ENCODE peak calls at places on chromosomes 13 and 19, in ten cellular contexts. One of them, this sample, is unnamed.

GRCh38 chr19:13024126-13024957 is 29.1 kb downstream of the NFIX start:
- DNase-seq in left ventricle myocardium inferior: no peak
- DNase-seq in lung: no peak
- DNase-seq in heart left ventricle: no peak
- DNase-seq in thoracic aorta: no peak
- DNase-seq in mucosa of descending colon: no peak
- DNase-seq in cardiac fibroblast: peak; percentile 35
- DNase-seq in left lung: no peak
- DNase-seq in tibial artery: no peak
- DNase-seq in esophagus muscularis mucosa: no peak
- DNase-seq in this sample: no peak

GRCh38 chr13:44713793-44714469 is 137.8 kb upstream of the TSC22D1 start:
- DNase-seq in left ventricle myocardium inferior: no peak
- DNase-seq in lung: no peak
- DNase-seq in heart left ventricle: no peak
- DNase-seq in thoracic aorta: peak; percentile 14
- DNase-seq in mucosa of descending colon: no peak
- DNase-seq in cardiac fibroblast: peak; percentile 94
- DNase-seq in left lung: no peak
- DNase-seq in tibial artery: peak; percentile 43
- DNase-seq in esophagus muscularis mucosa: no peak
- DNase-seq in this sample: peak; percentile 69

GRCh38 chr19:31718898-31719297 is 369.7 kb upstream of the TSHZ3 start:
- DNase-seq in left ventricle myocardium inferior: no peak
- DNase-seq in lung: no peak
- DNase-seq in heart left ventricle: no peak
- DNase-seq in thoracic aorta: no peak
- DNase-seq in mucosa of descending colon: no peak
- DNase-seq in cardiac fibroblast: peak; percentile 2
- DNase-seq in left lung: no peak
- DNase-seq in tibial artery: no peak
- DNase-seq in esophagus muscularis mucosa: no peak
- DNase-seq in this sample: no peak

GRCh38 chr13:43304945-43305344 is 281.6 kb downstream of the DNAJC15 start:
- DNase-seq in left ventricle myocardium inferior: no peak
- DNase-seq in lung: no peak
- DNase-seq in heart left ventricle: no peak
- DNase-seq in thoracic aorta: no peak
- DNase-seq in mucosa of descending colon: no peak
- DNase-seq in cardiac fibroblast: no peak
- DNase-seq in left lung: no peak
- DNase-seq in tibial artery: no peak
- DNase-seq in esophagus muscularis mucosa: no peak
- DNase-seq in this sample: no peak

GRCh38 chr19:17061691-17062090 is 13.6 kb downstream of the HAUS8 start:
- DNase-seq in left ventricle myocardium inferior: no peak
- DNase-seq in lung: no peak
- DNase-seq in heart left ventricle: peak; percentile 26
- DNase-seq in thoracic aorta: no peak
- DNase-seq in mucosa of descending colon: no peak
- DNase-seq in cardiac fibroblast: no peak
- DNase-seq in left lung: no peak
- DNase-seq in tibial artery: no peak
- DNase-seq in esophagus muscularis mucosa: no peak
- DNase-seq in this sample: no peak

GRCh38 chr19:13781547-13781946 is 7.3 kb downstream of the C19orf53 start:
- DNase-seq in left ventricle myocardium inferior: peak; percentile 72
- DNase-seq in lung: peak; percentile 75
- DNase-seq in heart left ventricle: peak; percentile 78
- DNase-seq in thoracic aorta: peak; percentile 77
- DNase-seq in mucosa of descending colon: no peak
- DNase-seq in cardiac fibroblast: peak; percentile 93
- DNase-seq in left lung: peak; percentile 83
- DNase-seq in tibial artery: peak; percentile 87
- DNase-seq in esophagus muscularis mucosa: no peak
- DNase-seq in this sample: peak; percentile 79

GRCh38 chr13:97125810-97126738 is 96.1 kb upstream of the MBNL2 start:
- DNase-seq in left ventricle myocardium inferior: peak; percentile 23
- DNase-seq in lung: peak; percentile 60
- DNase-seq in heart left ventricle: no peak
- DNase-seq in thoracic aorta: no peak
- DNase-seq in mucosa of descending colon: no peak
- DNase-seq in cardiac fibroblast: peak; percentile 60
- DNase-seq in left lung: peak; percentile 57
- DNase-seq in tibial artery: no peak
- DNase-seq in esophagus muscularis mucosa: no peak
- DNase-seq in this sample: no peak

GRCh38 chr13:40064723-40065122 is 409.3 kb downstream of the COG6 start:
- DNase-seq in left ventricle myocardium inferior: no peak
- DNase-seq in lung: no peak
- DNase-seq in heart left ventricle: no peak
- DNase-seq in thoracic aorta: peak; percentile 44
- DNase-seq in mucosa of descending colon: no peak
- DNase-seq in cardiac fibroblast: peak; percentile 85
- DNase-seq in left lung: no peak
- DNase-seq in tibial artery: peak; percentile 54
- DNase-seq in esophagus muscularis mucosa: no peak
- DNase-seq in this sample: peak; percentile 97

GRCh38 chr13:50679321-50679720 is 164.2 kb downstream of the DLEU7 start:
- DNase-seq in left ventricle myocardium inferior: no peak
- DNase-seq in lung: no peak
- DNase-seq in heart left ventricle: no peak
- DNase-seq in thoracic aorta: no peak
- DNase-seq in mucosa of descending colon: no peak
- DNase-seq in cardiac fibroblast: peak; percentile 44
- DNase-seq in left lung: no peak
- DNase-seq in tibial artery: no peak
- DNase-seq in esophagus muscularis mucosa: no peak
- DNase-seq in this sample: peak; percentile 39

GRCh38 chr13:100139822-100140221 is 50.9 kb downstream of the PCCA start:
- DNase-seq in left ventricle myocardium inferior: no peak
- DNase-seq in lung: no peak
- DNase-seq in heart left ventricle: no peak
- DNase-seq in thoracic aorta: no peak
- DNase-seq in mucosa of descending colon: no peak
- DNase-seq in cardiac fibroblast: no peak
- DNase-seq in left lung: no peak
- DNase-seq in tibial artery: no peak
- DNase-seq in esophagus muscularis mucosa: no peak
- DNase-seq in this sample: no peak

GRCh38 chr13:94192576-94192975 is 286.9 kb downstream of the DCT start:
- DNase-seq in left ventricle myocardium inferior: no peak
- DNase-seq in lung: no peak
- DNase-seq in heart left ventricle: no peak
- DNase-seq in thoracic aorta: no peak
- DNase-seq in mucosa of descending colon: no peak
- DNase-seq in cardiac fibroblast: peak; percentile 34
- DNase-seq in left lung: no peak
- DNase-seq in tibial artery: no peak
- DNase-seq in esophagus muscularis mucosa: no peak
- DNase-seq in this sample: no peak

GRCh38 chr13:54611400-54611799 is 1582.8 kb downstream of the OLFM4 start:
- DNase-seq in left ventricle myocardium inferior: no peak
- DNase-seq in lung: no peak
- DNase-seq in heart left ventricle: no peak
- DNase-seq in thoracic aorta: no peak
- DNase-seq in mucosa of descending colon: no peak
- DNase-seq in cardiac fibroblast: no peak
- DNase-seq in left lung: no peak
- DNase-seq in tibial artery: no peak
- DNase-seq in esophagus muscularis mucosa: no peak
- DNase-seq in this sample: no peak

GRCh38 chr13:98444381-98444780 is 132.5 kb downstream of the STK24 start:
- DNase-seq in left ventricle myocardium inferior: no peak
- DNase-seq in lung: no peak
- DNase-seq in heart left ventricle: no peak
- DNase-seq in thoracic aorta: no peak
- DNase-seq in mucosa of descending colon: no peak
- DNase-seq in cardiac fibroblast: no peak
- DNase-seq in left lung: no peak
- DNase-seq in tibial artery: no peak
- DNase-seq in esophagus muscularis mucosa: no peak
- DNase-seq in this sample: no peak

GRCh38 chr13:79782541-79783216 is 301.7 kb downstream of the NDFIP2 start:
- DNase-seq in left ventricle myocardium inferior: peak; percentile 68
- DNase-seq in lung: peak; percentile 68
- DNase-seq in heart left ventricle: peak; percentile 73
- DNase-seq in thoracic aorta: no peak
- DNase-seq in mucosa of descending colon: peak; percentile 56
- DNase-seq in cardiac fibroblast: peak; percentile 92
- DNase-seq in left lung: peak; percentile 58
- DNase-seq in tibial artery: no peak
- DNase-seq in esophagus muscularis mucosa: no peak
- DNase-seq in this sample: no peak

GRCh38 chr13:69551193-69551592 is 556.4 kb upstream of the ATXN8OS start:
- DNase-seq in left ventricle myocardium inferior: no peak
- DNase-seq in lung: no peak
- DNase-seq in heart left ventricle: no peak
- DNase-seq in thoracic aorta: no peak
- DNase-seq in mucosa of descending colon: no peak
- DNase-seq in cardiac fibroblast: no peak
- DNase-seq in left lung: no peak
- DNase-seq in tibial artery: no peak
- DNase-seq in esophagus muscularis mucosa: no peak
- DNase-seq in this sample: no peak

GRCh38 chr13:28313579-28313978 is 175.2 kb downstream of the PAN3 start:
- DNase-seq in left ventricle myocardium inferior: no peak
- DNase-seq in lung: no peak
- DNase-seq in heart left ventricle: no peak
- DNase-seq in thoracic aorta: no peak
- DNase-seq in mucosa of descending colon: no peak
- DNase-seq in cardiac fibroblast: peak; percentile 69
- DNase-seq in left lung: no peak
- DNase-seq in tibial artery: no peak
- DNase-seq in esophagus muscularis mucosa: no peak
- DNase-seq in this sample: no peak

GRCh38 chr13:20146381-20146780 is 14.5 kb downstream of the GJA3 start:
- DNase-seq in left ventricle myocardium inferior: no peak
- DNase-seq in lung: no peak
- DNase-seq in heart left ventricle: no peak
- DNase-seq in thoracic aorta: no peak
- DNase-seq in mucosa of descending colon: no peak
- DNase-seq in cardiac fibroblast: no peak
- DNase-seq in left lung: no peak
- DNase-seq in tibial artery: no peak
- DNase-seq in esophagus muscularis mucosa: no peak
- DNase-seq in this sample: no peak

GRCh38 chr13:30107536-30108136 is 199.7 kb downstream of the KATNAL1 start:
- DNase-seq in left ventricle myocardium inferior: no peak
- DNase-seq in lung: no peak
- DNase-seq in heart left ventricle: no peak
- DNase-seq in thoracic aorta: no peak
- DNase-seq in mucosa of descending colon: no peak
- DNase-seq in cardiac fibroblast: no peak
- DNase-seq in left lung: peak; percentile 61
- DNase-seq in tibial artery: no peak
- DNase-seq in esophagus muscularis mucosa: no peak
- DNase-seq in this sample: no peak

GRCh38 chr19:2055871-2056809 is 5.1 kb upstream of the MKNK2 start:
- DNase-seq in left ventricle myocardium inferior: peak; percentile 71
- DNase-seq in lung: peak; percentile 57
- DNase-seq in heart left ventricle: peak; percentile 78
- DNase-seq in thoracic aorta: no peak
- DNase-seq in mucosa of descending colon: peak; percentile 74
- DNase-seq in cardiac fibroblast: peak; percentile 84
- DNase-seq in left lung: no peak
- DNase-seq in tibial artery: peak; percentile 67
- DNase-seq in esophagus muscularis mucosa: no peak
- DNase-seq in this sample: peak; percentile 49

GRCh38 chr19:18091217-18091608 is 4.5 kb upstream of the IL12RB1 start:
- DNase-seq in left ventricle myocardium inferior: peak; percentile 52
- DNase-seq in lung: peak; percentile 57
- DNase-seq in heart left ventricle: peak; percentile 76
- DNase-seq in thoracic aorta: no peak
- DNase-seq in mucosa of descending colon: peak; percentile 90
- DNase-seq in cardiac fibroblast: no peak
- DNase-seq in left lung: peak; percentile 87
- DNase-seq in tibial artery: peak; percentile 57
- DNase-seq in esophagus muscularis mucosa: no peak
- DNase-seq in this sample: no peak
- H3K4me3 ChIP-seq in left ventricle myocardium inferior: no peak overlapping the region
- H3K4me3 ChIP-seq in lung: no peak overlapping the region
- H3K4me3 ChIP-seq in heart left ventricle: no peak overlapping the region
- H3K4me3 ChIP-seq in thoracic aorta: no peak overlapping the region
- H3K4me3 ChIP-seq in mucosa of descending colon: no peak overlapping the region
- H3K4me3 ChIP-seq in cardiac fibroblast: no peak overlapping the region
- H3K4me3 ChIP-seq in left lung: no peak overlapping the region
- H3K4me3 ChIP-seq in tibial artery: no peak overlapping the region
- H3K4me3 ChIP-seq in esophagus muscularis mucosa: no peak overlapping the region
- H3K4me3 ChIP-seq in this sample: no peak overlapping the region

GRCh38 chr19:33819875-33820781 is 23.5 kb downstream of the KCTD15 start:
- DNase-seq in left ventricle myocardium inferior: peak; percentile 84
- DNase-seq in lung: peak; percentile 87
- DNase-seq in heart left ventricle: peak; percentile 92
- DNase-seq in thoracic aorta: no peak
- DNase-seq in mucosa of descending colon: peak; percentile 89
- DNase-seq in cardiac fibroblast: peak; percentile 87
- DNase-seq in left lung: peak; percentile 89
- DNase-seq in tibial artery: peak; percentile 79
- DNase-seq in esophagus muscularis mucosa: no peak
- DNase-seq in this sample: no peak
- TF ChIP-seq CTCF in left ventricle myocardium inferior: no peak
- TF ChIP-seq CTCF in lung: no peak
- TF ChIP-seq CTCF in heart left ventricle: peak; percentile 8
- TF ChIP-seq CTCF in thoracic aorta: no peak
- TF ChIP-seq CTCF in mucosa of descending colon: no peak
- TF ChIP-seq CTCF in cardiac fibroblast: no peak
- TF ChIP-seq CTCF in left lung: no peak
- TF ChIP-seq CTCF in tibial artery: peak; percentile 4
- TF ChIP-seq CTCF in esophagus muscularis mucosa: no peak
- TF ChIP-seq CTCF in this sample: no peak

GRCh38 chr13:36428083-36428482 is 4.2 kb upstream of the CCNA1 start:
- DNase-seq in left ventricle myocardium inferior: no peak
- DNase-seq in lung: no peak
- DNase-seq in heart left ventricle: no peak
- DNase-seq in thoracic aorta: no peak
- DNase-seq in mucosa of descending colon: no peak
- DNase-seq in cardiac fibroblast: peak; percentile 21
- DNase-seq in left lung: no peak
- DNase-seq in tibial artery: no peak
- DNase-seq in esophagus muscularis mucosa: no peak
- DNase-seq in this sample: no peak
- H3K4me3 ChIP-seq in left ventricle myocardium inferior: no peak overlapping the region
- H3K4me3 ChIP-seq in lung: no peak overlapping the region
- H3K4me3 ChIP-seq in heart left ventricle: no peak overlapping the region
- H3K4me3 ChIP-seq in thoracic aorta: no peak overlapping the region
- H3K4me3 ChIP-seq in mucosa of descending colon: no peak overlapping the region
- H3K4me3 ChIP-seq in cardiac fibroblast: no peak overlapping the region
- H3K4me3 ChIP-seq in left lung: no peak overlapping the region
- H3K4me3 ChIP-seq in tibial artery: no peak overlapping the region
- H3K4me3 ChIP-seq in esophagus muscularis mucosa: no peak overlapping the region
- H3K4me3 ChIP-seq in this sample: no peak overlapping the region

DNA sequence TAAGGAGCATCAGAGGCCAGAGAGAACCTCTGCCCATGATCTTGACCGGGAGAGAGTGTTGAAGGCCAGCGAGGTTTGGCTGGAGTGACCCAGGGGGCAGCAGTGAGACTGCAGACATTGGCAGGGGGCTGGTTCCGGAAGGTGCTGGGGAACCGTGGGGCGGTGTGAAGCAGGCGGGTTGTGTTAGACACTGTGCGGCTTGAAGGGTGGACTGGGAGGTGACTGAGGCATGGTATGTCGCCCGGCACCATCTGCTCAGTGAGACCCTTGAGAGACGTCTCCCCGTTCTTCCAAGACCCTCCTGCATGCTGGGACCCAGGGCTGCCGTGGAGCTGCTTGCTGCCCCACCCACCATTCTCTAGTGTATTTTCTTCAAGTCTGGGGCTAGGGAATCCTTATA is 24.6 kb downstream of the CARM1 start:
- DNase-seq in left ventricle myocardium inferior: no peak
- DNase-seq in lung: no peak
- DNase-seq in heart left ventricle: no peak
- DNase-seq in thoracic aorta: no peak
- DNase-seq in mucosa of descending colon: no peak
- DNase-seq in cardiac fibroblast: no peak
- DNase-seq in left lung: no peak
- DNase-seq in tibial artery: no peak
- DNase-seq in esophagus muscularis mucosa: no peak
- DNase-seq in this sample: no peak
- TF ChIP-seq CTCF in left ventricle myocardium inferior: no peak
- TF ChIP-seq CTCF in lung: no peak
- TF ChIP-seq CTCF in heart left ventricle: no peak
- TF ChIP-seq CTCF in thoracic aorta: no peak
- TF ChIP-seq CTCF in mucosa of descending colon: no peak
- TF ChIP-seq CTCF in cardiac fibroblast: no peak
- TF ChIP-seq CTCF in left lung: no peak
- TF ChIP-seq CTCF in tibial artery: no peak
- TF ChIP-seq CTCF in esophagus muscularis mucosa: no peak
- TF ChIP-seq CTCF in this sample: no peak